ENCODE peak calls at places on chromosomes 11 and 22, in ten cellular contexts. N is brain microvascular endothelial cell, Y is GM23338, K is colonic mucosa, I is fibroblast of pulmonary artery, W is breast epithelium, R is MM.1S, E is IMR-90, L is HFF-Myc, Q is AG09309. A is an unnamed sample.

GRCh38 chr11:111871693-111872161 is 346 bp upstream of the ALG9 start:
- DNase-seq in N (no peak), Y (no peak), K (no peak), I (no peak), W (no peak), R (no peak), E (no peak), L (no peak), Q (no peak), A (no peak)

GRCh38 chr11:47121056-47121455 is 55.6 kb downstream of the ARFGAP2 start:
- DNase-seq in N (no peak), Y (no peak), K (no peak), I (no peak), W (no peak), R (no peak), E (no peak), L (no peak), Q (no peak), A (no peak)

GRCh38 chr11:34860518-34860917 is 55.7 kb downstream of the APIP start:
- DNase-seq in N (no peak), Y (no peak), K (no peak), I (no peak), W (no peak), R (no peak), E (no peak), L (no peak), Q (no peak), A (no peak)

GRCh38 chr22:47801541-47802245 is 1039.2 kb downstream of the TBC1D22A start:
- DNase-seq in N (no peak), Y (no peak), K (no peak), I (no peak), W (no peak), R (no peak), E (no peak), L (no peak), Q (no peak), A (no peak)

GRCh38 chr22:38799265-38800002 is 5.5 kb upstream of the DNAL4 start:
- DNase-seq in N (no peak), Y (no peak), K (no peak), I (peak), W (no peak), R (no peak), E (peak), L (peak), Q (no peak), A (no peak)

GRCh38 chr22:44685384-44686056 is 16.5 kb upstream of the PRR5 start:
- DNase-seq in N (peak), Y (peak), K (peak), I (peak), W (peak), R (peak), E (peak), L (peak), Q (no peak), A (peak)

GRCh38 chr22:32482708-32483107 is 8.1 kb downstream of the FBXO7 start:
- DNase-seq in N (no peak), Y (no peak), K (no peak), I (no peak), W (no peak), R (no peak), E (peak), L (no peak), Q (no peak), A (no peak)

GRCh38 chr11:8333431-8334401 is 70.0 kb upstream of the LMO1 start:
- DNase-seq in N (peak), Y (no peak), K (no peak), I (no peak), W (no peak), R (no peak), E (no peak), L (no peak), Q (no peak), A (no peak)

GRCh38 chr11:28072321-28072720 is 35.6 kb downstream of the KIF18A start:
- DNase-seq in N (no peak), Y (no peak), K (no peak), I (peak), W (no peak), R (no peak), E (peak), L (no peak), Q (no peak), A (no peak)

GRCh38 chr11:44708523-44709280 is 18.1 kb upstream of the TSPAN18 start:
- DNase-seq in N (no peak), Y (no peak), K (no peak), I (no peak), W (no peak), R (no peak), E (no peak), L (no peak), Q (no peak), A (no peak)

GRCh38 chr22:46878549-46878948 is 116.1 kb downstream of the TBC1D22A start:
- DNase-seq in N (no peak), Y (peak), K (no peak), I (no peak), W (no peak), R (no peak), E (no peak), L (no peak), Q (no peak), A (no peak)

GRCh38 chr22:39306456-39307361 is 12.7 kb downstream of the RPL3 start:
- DNase-seq in N (no peak), Y (peak), K (no peak), I (no peak), W (no peak), R (peak), E (no peak), L (no peak), Q (no peak), A (no peak)

GRCh38 chr22:27535452-27535851 is 266.1 kb downstream of the MN1 start:
- DNase-seq in N (no peak), Y (no peak), K (no peak), I (no peak), W (no peak), R (no peak), E (no peak), L (no peak), Q (no peak), A (no peak)

GRCh38 chr11:10122337-10123197 is 171.5 kb downstream of the SBF2 start:
- DNase-seq in N (peak), Y (peak), K (no peak), I (peak), W (no peak), R (no peak), E (peak), L (no peak), Q (no peak), A (no peak)

GRCh38 chr11:65613091-65613928 is 711 bp downstream of the MAP3K11 start:
- DNase-seq in N (no peak), Y (peak), K (peak), I (no peak), W (peak), R (peak), E (no peak), L (no peak), Q (no peak), A (no peak)

GRCh38 chr22:47053865-47054185 is 291.4 kb downstream of the TBC1D22A start:
- DNase-seq in N (peak), Y (no peak), K (no peak), I (peak), W (no peak), R (no peak), E (peak), L (no peak), Q (no peak), A (no peak)

GRCh38 chr11:353315-353857 is 15.9 kb upstream of the B4GALNT4 start:
- DNase-seq in N (peak), Y (peak), K (peak), I (peak), W (peak), R (no peak), E (peak), L (peak), Q (peak), A (no peak)

GRCh38 chr22:40156001-40156516 is 21.7 kb upstream of the TNRC6B start:
- DNase-seq in N (peak), Y (peak), K (peak), I (peak), W (no peak), R (peak), E (peak), L (no peak), Q (no peak), A (peak)

DNA sequence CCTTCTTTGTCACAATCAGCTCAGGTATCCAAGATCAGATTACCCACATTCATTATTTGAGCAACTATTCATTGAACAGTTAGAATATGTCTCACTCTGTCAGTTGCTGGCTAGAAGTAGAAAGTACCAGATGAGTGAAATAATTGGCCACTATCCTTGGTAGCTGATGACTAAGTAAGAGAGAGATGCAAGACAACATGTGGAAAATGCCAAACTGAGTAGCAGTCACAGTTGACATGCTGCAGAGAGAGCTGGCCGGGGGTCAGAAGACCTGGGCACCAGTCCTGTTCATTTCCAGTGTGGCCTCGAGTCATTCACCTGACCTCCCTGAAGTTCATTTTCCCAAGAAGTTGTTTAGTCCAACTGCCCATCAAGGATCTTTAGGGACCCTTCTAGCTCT is 22.5 kb upstream of the SMIM35 start:
- DNase-seq in N (no peak), Y (no peak), K (no peak), I (peak), W (no peak), R (no peak), E (peak), L (no peak), Q (no peak), A (no peak)
- H3K4me3 ChIP-seq in N (no peak), Y (no peak), K (no peak), I (no peak), W (no peak), R (no peak), E (no peak), L (no peak), Q (no peak), A (no peak)

DNA sequence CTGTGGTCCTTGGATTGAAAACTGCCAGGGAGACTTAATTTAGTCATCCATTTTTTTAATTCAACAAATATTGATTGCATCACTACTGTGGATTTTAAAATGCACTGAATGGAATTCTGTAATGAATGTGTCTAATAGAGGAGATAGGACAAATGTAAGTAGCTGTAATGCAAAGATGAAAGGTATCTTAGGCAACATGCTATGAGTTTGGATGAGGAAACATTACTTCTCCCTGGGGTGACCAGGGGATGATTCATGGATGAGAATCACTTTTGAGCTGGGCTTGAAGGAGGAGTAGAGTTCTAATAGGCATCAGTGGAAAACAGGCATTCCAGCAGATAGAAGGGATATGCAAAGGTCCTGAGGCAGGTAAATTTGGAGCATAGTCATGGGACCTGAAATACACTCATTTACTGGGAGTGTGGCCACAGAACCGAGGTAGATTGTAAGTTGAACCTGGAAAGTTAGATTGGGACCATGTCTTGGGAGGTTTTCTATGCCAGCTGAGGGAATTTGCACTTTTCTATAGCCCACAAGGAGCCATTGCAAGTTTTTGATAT is 43.4 kb downstream of the PKNOX2 start:
- DNase-seq in N (peak), Y (no peak), K (no peak), I (peak), W (no peak), R (no peak), E (peak), L (no peak), Q (no peak), A (no peak)
- TF ChIP-seq CTCF in N (no peak), Y (no peak), K (no peak), I (no peak), W (no peak), R (no peak), E (no peak), L (no peak), Q (no peak), A (no peak)

GRCh38 chr11:26655287-26655686 is 66.6 kb downstream of the SLC5A12 start:
- DNase-seq in N (no peak), Y (no peak), K (no peak), I (no peak), W (no peak), R (no peak), E (no peak), L (no peak), Q (no peak), A (no peak)
- H3K4me3 ChIP-seq in N (no peak), Y (no peak), K (no peak), I (no peak), W (no peak), R (no peak), E (no peak), L (no peak), Q (no peak), A (no peak)

GRCh38 chr11:93622043-93622442 is 39.4 kb upstream of the CEP295 start:
- DNase-seq in N (no peak), Y (no peak), K (peak), I (no peak), W (no peak), R (no peak), E (no peak), L (no peak), Q (no peak), A (peak)
- TF ChIP-seq CTCF in N (peak), Y (peak), K (peak), I (no peak), W (no peak), R (no peak), E (peak), L (no peak), Q (peak), A (no peak)

GRCh38 chr11:134272381-134273316 is 3.5 kb upstream of the GLB1L3 start:
- DNase-seq in N (no peak), Y (peak), K (no peak), I (peak), W (peak), R (no peak), E (peak), L (no peak), Q (peak), A (peak)
- H3K4me3 ChIP-seq in N (no peak), Y (peak), K (no peak), I (no peak), W (no peak), R (no peak), E (no peak), L (no peak), Q (no peak), A (no peak)

GRCh38 chr11:120112174-120112796 is 25.6 kb downstream of the TRIM29 start:
- DNase-seq in N (no peak), Y (peak), K (no peak), I (no peak), W (no peak), R (no peak), E (no peak), L (no peak), Q (no peak), A (no peak)

GRCh38 chr11:120119121-120119520 is 18.8 kb downstream of the TRIM29 start:
- DNase-seq in N (no peak), Y (no peak), K (no peak), I (no peak), W (no peak), R (no peak), E (no peak), L (no peak), Q (no peak), A (no peak)

GRCh38 chr11:120116966-120117365 is 20.9 kb downstream of the TRIM29 start:
- DNase-seq in N (no peak), Y (no peak), K (no peak), I (no peak), W (no peak), R (no peak), E (no peak), L (no peak), Q (no peak), A (no peak)

GRCh38 chr11:120117991-120118390 is 19.9 kb downstream of the TRIM29 start:
- DNase-seq in N (no peak), Y (no peak), K (no peak), I (no peak), W (no peak), R (no peak), E (no peak), L (no peak), Q (no peak), A (no peak)

GRCh38 chr11:120115272-120116000 is 22.5 kb downstream of the TRIM29 start:
- DNase-seq in N (no peak), Y (no peak), K (no peak), I (no peak), W (no peak), R (no peak), E (no peak), L (no peak), Q (no peak), A (no peak)
- TF ChIP-seq CTCF in N (peak), Y (peak), K (no peak), I (peak), W (no peak), R (peak), E (peak), L (no peak), Q (no peak), A (no peak)

A was measured in Caco-2.